ENCODE peak calls at places on chromosomes 6 and 20, in four cellular contexts. Z is PC-9; A is H1; I is effector memory CD8-positive, alpha-beta T cell. B is an unnamed sample.

GRCh38 chr20:933024-933423 is 16.9 kb upstream of the ANGPT4 start:
- DNase-seq in Z (no peak), A (no peak), I (no peak), B (no peak)

GRCh38 chr20:63011798-63012197 is 5.0 kb upstream of the BHLHE23 start:
- DNase-seq in Z (no peak), A (no peak), I (no peak), B (no peak)

GRCh38 chr6:157150076-157150475 is 173.2 kb downstream of the TMEM242 start:
- DNase-seq in Z (no peak), A (no peak), I (no peak), B (no peak)

GRCh38 chr6:3013486-3013885 is 13.8 kb downstream of the NQO2 start:
- DNase-seq in Z (peak; percentile 81), A (no peak), I (no peak), B (no peak)

GRCh38 chr6:112881828-112882227 is 534.7 kb downstream of the RFPL4B start:
- DNase-seq in Z (no peak), A (no peak), I (no peak), B (no peak)

GRCh38 chr6:90578894-90579549 is 7.8 kb downstream of the MAP3K7 start:
- DNase-seq in Z (no peak), A (no peak), I (no peak), B (no peak)

GRCh38 chr6:26336355-26337198 is 28.4 kb upstream of the BTN3A2 start:
- DNase-seq in Z (peak; percentile 67), A (no peak), I (no peak), B (no peak)

GRCh38 chr6:143896096-143896880 is 32.0 kb downstream of the ZC2HC1B start:
- DNase-seq in Z (peak; percentile 85), A (no peak), I (no peak), B (no peak)

GRCh38 chr6:97963148-97963680 is 680.2 kb upstream of the MMS22L start:
- DNase-seq in Z (no peak), A (no peak), I (no peak), B (no peak)

GRCh38 chr6:142728367-142728766 is 216.6 kb downstream of the HIVEP2 start:
- DNase-seq in Z (peak; percentile 88), A (no peak), I (no peak), B (no peak)

GRCh38 chr20:62602550-62602949 is 39.8 kb upstream of the SLCO4A1 start:
- DNase-seq in Z (no peak), A (no peak), I (no peak), B (no peak)

GRCh38 chr6:27426045-27426620 is 37.6 kb downstream of the ZNF391 start:
- DNase-seq in Z (no peak), A (no peak), I (no peak), B (no peak)

GRCh38 chr6:70860044-70860443 is 96.8 kb downstream of the B3GAT2 start:
- DNase-seq in Z (no peak), A (no peak), I (no peak), B (no peak)

GRCh38 chr20:41592516-41593192 is 25.5 kb downstream of the CHD6 start:
- DNase-seq in Z (no peak), A (no peak), I (no peak), B (no peak)

B was measured in GM23338.